ENCODE peak calls at places on chromosomes 6 and 20, in nine cellular contexts. T, V, E, S, U, A, F, N and D are unnamed samples.

GRCh38 chr20:22320245-22320915 is 264.0 kb downstream of the FOXA2 start:
- DNase-seq in E (no peak), V (no peak), N (no peak), F (no peak), T (no peak), U (no peak), A (no peak), S (no peak), D (no peak)

GRCh38 chr6:31736026-31736767 is at the start of gene CLIC1:
- DNase-seq in N (no peak), U (peak), A (peak), T (no peak), S (peak), V (no peak), E (peak), F (peak), D (peak)

GRCh38 chr6:129863664-129864063 is 2.5 kb upstream of the TMEM244 start:
- DNase-seq in S (no peak), E (no peak), F (no peak), T (no peak), N (no peak), U (no peak), A (peak), V (no peak), D (no peak)

GRCh38 chr6:43772571-43773049 is 2.6 kb downstream of the VEGFA start:
- DNase-seq in S (no peak), F (peak), N (no peak), V (no peak), U (no peak), A (no peak), E (peak), T (no peak), D (no peak)

GRCh38 chr6:4647414-4648365 is 128.5 kb upstream of the CDYL start:
- DNase-seq in U (peak), T (peak), F (peak), A (peak), S (peak), N (no peak), V (no peak), E (peak), D (peak)

GRCh38 chr6:107423474-107423873 is 35.9 kb downstream of the PDSS2 start:
- DNase-seq in F (no peak), T (no peak), N (no peak), U (no peak), E (no peak), S (no peak), A (no peak), V (no peak), D (no peak)

GRCh38 chr6:28105286-28105685 is 19.1 kb upstream of the ZSCAN16 start:
- DNase-seq in A (peak), S (no peak), N (no peak), T (no peak), E (peak), V (no peak), F (peak), U (no peak), D (no peak)

GRCh38 chr6:23316131-23316530 is 746.8 kb downstream of the HDGFL1 start:
- DNase-seq in A (no peak), E (no peak), T (no peak), F (no peak), V (no peak), U (no peak), S (no peak), N (no peak), D (no peak)

GRCh38 chr6:19731286-19731685 is 105.9 kb upstream of the ID4 start:
- DNase-seq in E (no peak), V (no peak), T (no peak), F (no peak), U (no peak), A (peak), N (no peak), S (no peak), D (no peak)

GRCh38 chr6:26194329-26194701 is 107.1 kb downstream of the HFE start:
- DNase-seq in T (no peak), F (no peak), V (no peak), U (no peak), A (no peak), N (no peak), S (no peak), E (no peak), D (no peak)

GRCh38 chr6:151240861-151241642 is 1.3 kb downstream of the AKAP12 start:
- DNase-seq in N (no peak), U (no peak), F (no peak), S (peak), A (peak), V (no peak), E (no peak), T (peak), D (peak)

GRCh38 chr6:156687875-156688549 is 89.2 kb upstream of the ARID1B start:
- DNase-seq in U (no peak), E (peak), F (peak), A (peak), N (no peak), T (peak), S (peak), V (no peak), D (peak)

DNA sequence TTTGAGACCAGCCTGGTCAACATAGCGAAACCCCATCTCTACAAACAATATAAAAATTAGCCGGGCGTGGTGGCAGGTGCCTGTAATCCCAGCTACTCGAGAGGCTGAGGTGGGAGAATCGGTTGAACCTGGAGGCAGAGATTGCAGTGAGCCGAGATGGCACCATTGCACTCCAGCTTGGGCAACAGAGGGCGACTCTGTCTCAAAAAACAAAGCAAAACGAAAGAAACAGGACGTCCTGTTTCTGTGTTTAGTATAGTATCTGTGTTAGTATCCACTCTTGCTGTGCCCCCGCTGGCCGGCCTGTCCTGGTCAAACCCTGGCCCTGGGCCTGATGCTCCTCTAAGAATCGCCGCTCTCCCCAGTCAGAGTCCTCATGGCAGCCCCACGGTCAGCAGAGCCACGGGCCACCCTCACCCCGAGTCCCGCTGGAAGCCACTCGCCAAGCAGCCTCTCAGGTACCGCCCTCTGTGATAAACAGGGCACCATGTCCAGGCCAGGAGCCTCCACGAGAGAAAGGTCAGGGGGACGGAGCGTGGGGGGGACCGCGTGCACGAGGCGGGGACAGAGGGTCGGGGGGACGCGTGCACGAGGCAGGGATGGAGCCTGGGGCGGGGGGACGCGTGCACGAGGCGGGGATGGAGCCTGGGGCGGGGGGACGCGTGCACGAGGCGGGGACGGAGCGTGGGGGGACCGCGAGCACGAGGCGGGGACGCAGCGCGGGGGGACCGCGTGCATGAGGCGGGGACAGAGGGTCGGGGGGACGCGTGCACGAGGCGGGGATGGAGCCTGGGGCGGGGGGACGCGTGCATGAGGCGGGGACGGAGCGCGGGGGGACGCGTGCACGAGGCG is 384.5 kb downstream of the SMOC2 start:
- DNase-seq in N (no peak), V (no peak), T (no peak), E (no peak), S (no peak), U (no peak), A (no peak), F (no peak), D (no peak)
- TF ChIP-seq CTCF in N (no peak), V (no peak), T (no peak), E (no peak), S (no peak), U (no peak), A (no peak), F (no peak), D (no peak)

GRCh38 chr6:144149558-144149893 is 791 bp upstream of the STX11 start:
- DNase-seq in F (no peak), T (no peak), E (no peak), S (no peak), U (no peak), N (no peak), A (no peak), V (no peak), D (no peak)

GRCh38 chr6:144151010-144151727 is 852 bp downstream of the STX11 start:
- DNase-seq in U (no peak), V (no peak), F (no peak), A (no peak), E (peak), N (peak), T (no peak), S (no peak), D (peak)

GRCh38 chr6:144150673-144151009 is 324 bp downstream of the STX11 start:
- DNase-seq in A (no peak), N (no peak), T (no peak), U (no peak), S (peak), E (peak), F (no peak), V (no peak), D (peak)

GRCh38 chr6:144148891-144149290 is 1.4 kb upstream of the STX11 start:
- DNase-seq in S (no peak), T (no peak), E (no peak), F (no peak), A (no peak), V (no peak), N (no peak), U (no peak), D (no peak)

DNA sequence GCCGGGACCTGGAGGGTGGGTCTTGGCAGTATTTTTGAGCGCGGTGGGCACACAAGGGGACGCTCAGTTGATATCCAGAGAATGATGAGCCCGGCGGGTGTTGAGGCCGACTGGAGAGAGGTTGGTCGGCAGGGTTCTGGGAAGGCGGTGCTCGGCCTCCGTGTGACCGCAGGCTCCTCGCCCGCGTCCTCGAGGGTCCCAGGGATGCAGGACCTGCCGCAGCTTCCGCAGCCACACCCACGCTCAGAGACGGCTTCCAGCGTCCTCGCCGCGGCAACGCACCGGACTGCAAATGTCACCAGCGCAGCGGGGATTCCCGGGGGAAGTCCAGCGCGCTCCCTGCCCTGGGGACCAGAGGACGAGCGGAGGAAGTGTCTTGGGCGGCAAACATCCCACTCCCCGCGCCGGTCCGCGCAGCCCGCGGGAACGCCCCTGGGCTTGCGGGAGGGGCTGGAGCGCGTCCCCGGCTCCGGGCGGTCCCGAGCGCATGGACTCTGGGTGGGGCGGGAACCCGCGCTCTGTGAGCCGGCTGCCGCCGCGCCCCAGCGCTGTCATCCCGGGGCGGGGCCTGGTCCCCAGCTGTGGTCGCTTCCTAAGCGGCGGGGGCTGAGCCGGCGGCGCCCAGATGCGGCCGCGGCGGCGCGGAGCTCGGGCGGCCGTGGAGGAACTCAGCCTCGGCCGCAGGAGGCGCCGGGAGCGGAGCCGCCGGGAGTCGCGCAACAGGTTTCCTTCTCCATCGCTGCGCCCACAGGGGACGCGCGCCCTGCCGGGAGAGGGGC is at the start of gene STX11:
- DNase-seq in V (no peak), F (peak), U (peak), E (peak), N (peak), T (no peak), A (peak), S (peak), D (peak)
- TF ChIP-seq CTCF in V (no peak), F (peak), U (no peak), E (no peak), N (no peak), T (no peak), A (no peak), S (no peak), D (no peak)

GRCh38 chr6:162123797-162124196 is 603.8 kb downstream of the PRKN start:
- DNase-seq in T (no peak), V (no peak), U (no peak), S (no peak), E (no peak), F (no peak), N (no peak), A (no peak), D (no peak)
- TF ChIP-seq CTCF in T (peak), V (no peak), U (no peak), S (peak), E (no peak), F (no peak), N (no peak), A (peak), D (peak)

GRCh38 chr20:5433352-5433751 is 116.6 kb upstream of the PROKR2 start:
- DNase-seq in N (no peak), T (peak), A (no peak), F (no peak), S (no peak), E (no peak), U (no peak), V (no peak), D (no peak)

GRCh38 chr20:5434116-5434515 is 117.4 kb upstream of the PROKR2 start:
- DNase-seq in T (peak), E (no peak), N (no peak), V (no peak), U (no peak), A (no peak), S (no peak), F (no peak), D (no peak)

GRCh38 chr20:5432030-5432429 is 115.3 kb upstream of the PROKR2 start:
- DNase-seq in N (no peak), F (no peak), T (no peak), U (no peak), E (no peak), A (no peak), S (no peak), V (no peak), D (no peak)

GRCh38 chr20:5426026-5426425 is 109.3 kb upstream of the PROKR2 start:
- DNase-seq in S (no peak), N (no peak), V (no peak), E (no peak), U (no peak), A (no peak), F (no peak), T (no peak), D (no peak)

GRCh38 chr20:5430670-5431069 is 113.9 kb upstream of the PROKR2 start:
- DNase-seq in A (no peak), F (no peak), T (no peak), U (no peak), E (no peak), V (no peak), S (no peak), N (no peak), D (no peak)
- TF ChIP-seq CTCF in A (no peak), F (no peak), T (no peak), U (no peak), E (no peak), V (no peak), S (no peak), N (no peak), D (no peak)

GRCh38 chr6:116060572-116061283 is at the start of gene FRK:
- DNase-seq in S (peak), A (no peak), E (no peak), V (no peak), F (no peak), T (no peak), U (no peak), N (no peak), D (no peak)
- TF ChIP-seq CTCF in S (peak), A (peak), E (no peak), V (peak), F (no peak), T (peak), U (peak), N (no peak), D (no peak)

DNA sequence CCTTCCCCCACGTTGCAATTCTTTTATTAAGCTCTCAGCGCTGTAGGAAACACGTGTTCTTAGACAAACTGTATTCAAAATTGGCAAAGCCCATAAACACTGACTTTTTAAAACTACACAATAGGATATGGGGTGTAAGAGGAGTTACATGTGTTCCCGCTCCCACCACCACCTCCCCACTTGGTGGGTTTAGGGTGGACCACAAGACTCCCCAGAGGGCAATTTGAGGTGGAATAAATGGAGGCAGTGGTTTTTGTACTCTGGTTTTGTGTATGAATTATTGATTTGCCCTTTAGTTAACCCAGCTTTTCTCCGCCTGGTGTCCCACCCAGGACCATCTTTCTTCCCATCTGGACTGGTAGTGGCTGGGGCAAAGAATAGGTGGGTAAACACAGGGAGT is 3.7 kb downstream of the UQCC2 start:
- DNase-seq in S (no peak), A (no peak), E (no peak), T (no peak), F (no peak), U (no peak), V (no peak), N (no peak), D (no peak)
- TF ChIP-seq CTCF in S (no peak), A (no peak), E (no peak), T (no peak), F (no peak), U (no peak), V (no peak), N (no peak), D (no peak)

GRCh38 chr20:45101333-45101850 is 465 bp upstream of the KCNS1 start:
- DNase-seq in U (no peak), E (no peak), F (no peak), V (no peak), S (no peak), A (no peak), N (no peak), T (no peak), D (no peak)
- TF ChIP-seq CTCF in U (no peak), E (no peak), F (no peak), V (no peak), S (no peak), A (no peak), N (no peak), T (no peak), D (no peak)

GRCh38 chr6:30075094-30075986 is at the start of gene RNF39:
- DNase-seq in N (no peak), U (no peak), A (no peak), S (no peak), V (no peak), E (no peak), F (peak), T (no peak), D (no peak)
- TF ChIP-seq CTCF in N (peak), U (no peak), A (peak), S (peak), V (peak), E (peak), F (peak), T (peak), D (peak)

GRCh38 chr6:164097557-164098398 is 683.3 kb downstream of the QKI start:
- DNase-seq in T (no peak), S (no peak), N (no peak), A (peak), U (no peak), F (no peak), E (no peak), V (no peak), D (peak)
- TF ChIP-seq CTCF in T (peak), S (peak), N (no peak), A (peak), U (no peak), F (no peak), E (peak), V (no peak), D (no peak)

DNA sequence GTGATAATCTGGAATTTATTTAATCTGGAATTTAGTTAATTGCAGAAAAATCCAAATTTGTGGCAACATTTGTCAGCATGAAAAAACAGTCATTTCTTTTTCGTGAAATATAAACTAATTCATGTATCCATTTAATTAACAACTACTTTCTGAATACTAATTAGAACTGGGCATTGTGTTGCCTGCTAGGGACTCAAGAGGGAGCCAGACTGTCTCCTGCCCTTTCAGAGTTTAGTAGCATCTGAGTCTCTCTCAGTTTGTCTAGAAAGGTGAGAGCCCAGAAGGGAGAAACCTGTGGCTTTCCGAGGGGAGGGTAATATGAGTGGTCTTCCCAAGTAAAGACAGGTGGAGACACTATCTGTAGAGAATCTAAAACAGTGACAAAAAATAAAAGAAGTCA is 210.9 kb upstream of the HDDC2 start:
- DNase-seq in F (no peak), A (no peak), V (no peak), U (no peak), N (no peak), E (peak), T (no peak), S (no peak), D (no peak)
- TF ChIP-seq CTCF in F (peak), A (no peak), V (peak), U (no peak), N (no peak), E (peak), T (no peak), S (peak), D (peak)